ENCODE peak calls at places on chromosome 21, in four cellular contexts. One of them, this sample, is unnamed.

GRCh38 chr21:39633043-39633442 is 20.3 kb downstream of the B3GALT5 start:
- DNase-seq in dorsolateral prefrontal cortex: no peak
- DNase-seq in heart right ventricle: no peak
- DNase-seq in AG10803: peak; percentile 47
- DNase-seq in this sample: peak; percentile 19

GRCh38 chr21:34967509-34968289 is 81.4 kb downstream of the RUNX1 start:
- DNase-seq in AG10803: no peak
- DNase-seq in heart right ventricle: no peak
- DNase-seq in dorsolateral prefrontal cortex: no peak
- DNase-seq in this sample: no peak

GRCh38 chr21:40471103-40471502 is 375.9 kb downstream of the DSCAM start:
- DNase-seq in dorsolateral prefrontal cortex: no peak
- DNase-seq in AG10803: no peak
- DNase-seq in heart right ventricle: no peak
- DNase-seq in this sample: no peak

GRCh38 chr21:37915516-37915915 is 741 bp downstream of the KCNJ6 start:
- DNase-seq in heart right ventricle: no peak
- DNase-seq in dorsolateral prefrontal cortex: no peak
- DNase-seq in AG10803: peak; percentile 50
- DNase-seq in this sample: no peak

GRCh38 chr21:36125513-36126121 is 9.3 kb upstream of the CBR3 start:
- DNase-seq in heart right ventricle: no peak
- DNase-seq in AG10803: peak; percentile 59
- DNase-seq in dorsolateral prefrontal cortex: peak; percentile 45
- DNase-seq in this sample: no peak

GRCh38 chr21:27365394-27365793 is 398.5 kb upstream of the ADAMTS5 start:
- DNase-seq in AG10803: peak; percentile 42
- DNase-seq in heart right ventricle: no peak
- DNase-seq in dorsolateral prefrontal cortex: no peak
- DNase-seq in this sample: no peak

GRCh38 chr21:18985584-18985983 is 582.0 kb upstream of the TMPRSS15 start:
- DNase-seq in dorsolateral prefrontal cortex: no peak
- DNase-seq in AG10803: no peak
- DNase-seq in heart right ventricle: no peak
- DNase-seq in this sample: no peak

GRCh38 chr21:33196956-33197374 is 32.8 kb upstream of the IFNAR2 start:
- DNase-seq in AG10803: peak; percentile 45
- DNase-seq in dorsolateral prefrontal cortex: peak; percentile 51
- DNase-seq in heart right ventricle: peak; percentile 47
- DNase-seq in this sample: no peak

GRCh38 chr21:42314616-42315295 is 453 bp downstream of the TFF3 start:
- DNase-seq in AG10803: no peak
- DNase-seq in dorsolateral prefrontal cortex: no peak
- DNase-seq in heart right ventricle: no peak
- DNase-seq in this sample: no peak

GRCh38 chr21:18155508-18156193 is 89.0 kb upstream of the CHODL start:
- DNase-seq in AG10803: no peak
- DNase-seq in dorsolateral prefrontal cortex: no peak
- DNase-seq in heart right ventricle: no peak
- DNase-seq in this sample: no peak

GRCh38 chr21:26962516-26963305 is 4.2 kb downstream of the ADAMTS5 start:
- DNase-seq in dorsolateral prefrontal cortex: no peak
- DNase-seq in heart right ventricle: no peak
- DNase-seq in AG10803: peak; percentile 96
- DNase-seq in this sample: no peak

GRCh38 chr21:35488941-35489340 is 439.8 kb upstream of the RUNX1 start:
- DNase-seq in dorsolateral prefrontal cortex: no peak
- DNase-seq in heart right ventricle: no peak
- DNase-seq in AG10803: no peak
- DNase-seq in this sample: no peak

GRCh38 chr21:45981154-45981606 is 390 bp upstream of the COL6A1 start:
- DNase-seq in AG10803: peak; percentile 93
- DNase-seq in heart right ventricle: peak; percentile 85
- DNase-seq in dorsolateral prefrontal cortex: peak; percentile 63
- DNase-seq in this sample: peak; percentile 47

GRCh38 chr21:26801524-26801923 is 43.7 kb downstream of the ADAMTS1 start:
- DNase-seq in AG10803: peak; percentile 92
- DNase-seq in heart right ventricle: no peak
- DNase-seq in dorsolateral prefrontal cortex: no peak
- DNase-seq in this sample: peak; percentile 87

GRCh38 chr21:39575778-39576177 is 37.0 kb upstream of the B3GALT5 start:
- DNase-seq in dorsolateral prefrontal cortex: no peak
- DNase-seq in AG10803: peak; percentile 3
- DNase-seq in heart right ventricle: no peak
- DNase-seq in this sample: no peak

GRCh38 chr21:21200103-21200938 is 202.1 kb downstream of the NCAM2 start:
- DNase-seq in dorsolateral prefrontal cortex: no peak
- DNase-seq in AG10803: peak; percentile 99
- DNase-seq in heart right ventricle: no peak
- DNase-seq in this sample: peak; percentile 95

GRCh38 chr21:42731264-42732032 is 78.0 kb downstream of the PDE9A start:
- DNase-seq in heart right ventricle: no peak
- DNase-seq in AG10803: no peak
- DNase-seq in dorsolateral prefrontal cortex: no peak
- DNase-seq in this sample: no peak

GRCh38 chr21:38660333-38661295 is 145.1 kb upstream of the ETS2 start:
- DNase-seq in dorsolateral prefrontal cortex: no peak
- DNase-seq in AG10803: no peak
- DNase-seq in heart right ventricle: peak; percentile 17
- DNase-seq in this sample: no peak

GRCh38 chr21:25583370-25584133 is 23.7 kb downstream of the MRPL39 start:
- DNase-seq in dorsolateral prefrontal cortex: no peak
- DNase-seq in AG10803: no peak
- DNase-seq in heart right ventricle: no peak
- DNase-seq in this sample: no peak
- H3K4me3 ChIP-seq in dorsolateral prefrontal cortex: no peak overlapping the region
- H3K4me3 ChIP-seq in AG10803: no peak overlapping the region
- H3K4me3 ChIP-seq in heart right ventricle: no peak overlapping the region
- H3K4me3 ChIP-seq in this sample: no peak overlapping the region

GRCh38 chr21:23574932-23575331 is 2032.3 kb downstream of the MRPL39 start:
- DNase-seq in heart right ventricle: no peak
- DNase-seq in AG10803: no peak
- DNase-seq in dorsolateral prefrontal cortex: no peak
- DNase-seq in this sample: no peak
- TF ChIP-seq CTCF in heart right ventricle: no peak
- TF ChIP-seq CTCF in AG10803: no peak
- TF ChIP-seq CTCF in dorsolateral prefrontal cortex: no peak
- TF ChIP-seq CTCF in this sample: no peak

DNA sequence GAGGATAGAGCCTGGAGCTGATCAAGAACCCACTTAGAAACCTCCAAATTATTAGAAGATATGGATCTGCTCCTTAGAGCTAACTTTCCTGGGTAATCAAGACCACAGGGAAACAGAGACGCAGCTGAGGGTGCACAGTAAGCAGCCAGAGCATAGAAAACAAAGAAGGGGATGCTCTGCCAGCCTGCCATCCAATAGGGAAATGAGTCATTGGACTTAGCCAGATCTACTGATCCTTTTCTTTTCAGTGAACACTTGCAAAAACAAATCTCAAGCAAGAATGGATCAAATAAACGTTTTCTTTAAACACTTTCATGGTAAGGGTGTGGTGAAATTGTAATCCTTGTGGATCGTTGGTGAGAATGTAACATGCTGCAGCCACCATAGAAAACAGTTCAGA is 474.1 kb downstream of the LTN1 start:
- DNase-seq in dorsolateral prefrontal cortex: no peak
- DNase-seq in heart right ventricle: no peak
- DNase-seq in AG10803: no peak
- DNase-seq in this sample: no peak
- H3K4me3 ChIP-seq in dorsolateral prefrontal cortex: no peak overlapping the region
- H3K4me3 ChIP-seq in heart right ventricle: no peak overlapping the region
- H3K4me3 ChIP-seq in AG10803: no peak overlapping the region
- H3K4me3 ChIP-seq in this sample: no peak overlapping the region

GRCh38 chr21:23936224-23936623 is 1671.1 kb downstream of the MRPL39 start:
- DNase-seq in AG10803: no peak
- DNase-seq in dorsolateral prefrontal cortex: peak; percentile 8
- DNase-seq in heart right ventricle: no peak
- DNase-seq in this sample: no peak
- TF ChIP-seq CTCF in AG10803: no peak
- TF ChIP-seq CTCF in dorsolateral prefrontal cortex: no peak
- TF ChIP-seq CTCF in heart right ventricle: peak; percentile 16
- TF ChIP-seq CTCF in this sample: no peak

DNA sequence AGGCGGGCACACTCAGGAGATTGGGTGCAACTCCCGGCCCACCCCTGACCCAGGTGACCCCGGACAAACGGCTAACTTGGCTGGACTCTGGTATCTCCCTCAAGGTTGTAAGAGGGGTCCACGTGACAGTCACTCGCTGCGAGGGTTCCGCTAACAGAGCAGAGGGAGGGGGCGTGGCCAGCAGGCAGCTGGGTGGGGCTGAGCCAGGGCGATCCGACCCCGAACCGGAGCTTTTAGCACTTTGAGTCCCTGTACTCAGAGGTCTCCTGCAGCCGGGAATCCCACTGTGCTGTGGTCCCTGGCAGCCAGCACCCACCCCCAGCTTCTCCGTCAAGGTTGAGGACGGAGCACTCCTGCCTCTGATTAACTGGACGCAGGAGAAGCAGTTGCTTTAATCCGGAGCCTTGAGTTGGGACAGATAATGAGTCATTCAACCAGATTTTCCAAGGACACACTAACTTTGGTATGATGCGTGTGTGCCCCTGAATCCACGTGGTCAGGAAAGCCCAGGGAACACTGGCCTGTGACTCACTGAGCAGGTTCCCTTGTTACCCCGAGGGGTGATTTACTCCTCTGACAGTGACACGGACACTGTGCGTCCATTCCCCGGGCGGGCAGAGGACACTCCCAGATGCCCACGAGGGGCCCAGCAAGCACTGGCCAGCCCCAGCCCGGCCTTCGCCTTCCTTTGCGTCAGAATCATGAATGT is 16.8 kb downstream of the TRPM2 start:
- DNase-seq in heart right ventricle: no peak
- DNase-seq in AG10803: peak; percentile 45
- DNase-seq in dorsolateral prefrontal cortex: no peak
- DNase-seq in this sample: peak; percentile 13
- H3K4me3 ChIP-seq in heart right ventricle: no peak overlapping the region
- H3K4me3 ChIP-seq in AG10803: no peak overlapping the region
- H3K4me3 ChIP-seq in dorsolateral prefrontal cortex: no peak overlapping the region
- H3K4me3 ChIP-seq in this sample: no peak overlapping the region

GRCh38 chr21:43919283-43919682 is 54.3 kb downstream of the AGPAT3 start:
- DNase-seq in AG10803: no peak
- DNase-seq in heart right ventricle: no peak
- DNase-seq in dorsolateral prefrontal cortex: no peak
- DNase-seq in this sample: no peak

GRCh38 chr21:43918385-43918947 is 53.4 kb downstream of the AGPAT3 start:
- DNase-seq in AG10803: no peak
- DNase-seq in dorsolateral prefrontal cortex: no peak
- DNase-seq in heart right ventricle: no peak
- DNase-seq in this sample: no peak

GRCh38 chr21:43916691-43917514 is 51.9 kb downstream of the AGPAT3 start:
- DNase-seq in heart right ventricle: no peak
- DNase-seq in AG10803: no peak
- DNase-seq in dorsolateral prefrontal cortex: no peak
- DNase-seq in this sample: no peak

GRCh38 chr21:43916076-43916475 is 51.1 kb downstream of the AGPAT3 start:
- DNase-seq in AG10803: no peak
- DNase-seq in heart right ventricle: no peak
- DNase-seq in dorsolateral prefrontal cortex: no peak
- DNase-seq in this sample: no peak

DNA sequence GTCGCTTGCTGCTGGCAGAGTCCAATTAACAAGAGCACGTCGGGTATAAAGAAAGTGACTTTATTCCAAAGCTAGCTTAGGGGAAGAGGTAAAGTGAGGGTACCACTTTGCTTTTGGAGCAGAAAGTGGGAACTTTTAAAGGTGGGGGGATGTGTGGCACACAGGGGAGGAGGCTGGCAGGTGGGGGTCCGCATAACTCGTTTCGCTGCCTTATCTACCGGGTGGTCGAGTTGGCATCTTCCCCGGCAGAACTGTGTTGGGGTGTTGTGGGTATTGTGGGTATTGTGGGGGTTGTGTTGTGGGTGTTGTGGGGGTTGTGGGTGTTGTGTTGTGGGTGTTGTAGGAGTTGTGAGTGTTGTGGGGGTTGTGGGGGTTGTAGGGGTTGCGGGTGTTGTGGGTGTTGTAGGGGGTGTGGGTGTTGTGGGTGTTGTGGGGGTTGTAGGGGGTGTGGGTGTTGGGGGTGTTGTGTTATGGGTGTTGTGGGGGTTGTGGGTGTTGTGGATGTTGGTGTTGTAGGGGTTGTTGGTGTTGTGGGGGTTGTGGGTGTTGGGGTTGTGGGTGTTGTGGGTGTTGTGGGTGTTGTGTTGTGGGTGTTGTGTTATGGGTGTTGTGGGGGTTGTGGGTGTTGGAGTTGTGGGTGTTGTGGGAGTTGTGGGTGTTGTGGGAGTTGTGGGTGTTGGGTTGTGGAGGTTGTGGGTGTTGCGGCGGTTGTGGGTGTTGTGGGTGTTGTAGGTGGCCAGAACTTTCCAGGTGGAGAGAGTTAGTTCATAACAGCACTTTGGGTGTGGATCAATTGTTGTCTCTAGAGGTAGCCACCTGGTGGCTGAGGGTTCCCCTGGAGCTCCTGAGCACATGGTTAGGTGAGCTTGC is 52.7 kb downstream of the AGPAT3 start:
- DNase-seq in AG10803: no peak
- DNase-seq in dorsolateral prefrontal cortex: no peak
- DNase-seq in heart right ventricle: no peak
- DNase-seq in this sample: no peak
- TF ChIP-seq CTCF in AG10803: no peak
- TF ChIP-seq CTCF in dorsolateral prefrontal cortex: no peak
- TF ChIP-seq CTCF in heart right ventricle: no peak
- TF ChIP-seq CTCF in this sample: no peak

This sample was measured in BJ.